ENCODE peak calls at places on chromosomes 6 and 20, in nine cellular contexts. U is heart right ventricle; S is SJSA1; D is brain pericyte; B is RPMI7951; M is activated T-cell treated with anti-CD3 and anti-CD28 coated beads, Interleukin-2, amount 50 U/mL, for 24 hours; Q is cardiac muscle cell; E is renal cortical epithelial cell; T is amniotic epithelial cell. R is an unnamed sample.

GRCh38 chr20:18465536-18466200 is 1.2 kb downstream of the DZANK1 start:
- DNase-seq in E (peak), M (no peak), D (no peak), U (no peak), B (no peak), Q (no peak), T (no peak), S (no peak), R (no peak)

GRCh38 chr20:13302647-13303425 is 81.8 kb downstream of the ISM1 start:
- DNase-seq in M (peak), U (no peak), S (peak), Q (peak), E (peak), T (peak), B (peak), D (no peak), R (peak)

GRCh38 chr6:151170622-151171246 is 69.0 kb upstream of the AKAP12 start:
- DNase-seq in Q (no peak), D (no peak), S (no peak), M (no peak), U (no peak), E (no peak), T (peak), B (no peak), R (no peak)

GRCh38 chr20:56986931-56987720 is 279.3 kb downstream of the BMP7 start:
- DNase-seq in T (peak), Q (peak), U (no peak), S (no peak), E (no peak), M (no peak), D (no peak), B (peak), R (no peak)

GRCh38 chr6:56757585-56757984 is 114.9 kb upstream of the DST start:
- DNase-seq in S (peak), U (no peak), D (no peak), B (peak), Q (peak), M (no peak), E (peak), T (peak), R (no peak)

GRCh38 chr20:50510706-50511401 is 671 bp downstream of the PTPN1 start:
- DNase-seq in E (no peak), S (no peak), Q (no peak), T (no peak), D (no peak), M (peak), B (peak), U (peak), R (no peak)

GRCh38 chr20:50992336-50992732 is 30.6 kb downstream of the KCNG1 start:
- DNase-seq in Q (no peak), S (no peak), B (no peak), M (no peak), U (no peak), E (peak), D (no peak), T (no peak), R (no peak)

GRCh38 chr20:60191014-60191413 is 232.8 kb downstream of the CDH26 start:
- DNase-seq in B (no peak), M (no peak), T (no peak), E (no peak), S (no peak), Q (no peak), U (no peak), D (no peak), R (no peak)

GRCh38 chr20:38875170-38875993 is 50.8 kb upstream of the FAM83D start:
- DNase-seq in U (no peak), T (no peak), B (no peak), S (no peak), D (no peak), M (peak), Q (no peak), E (no peak), R (no peak)

GRCh38 chr6:24924956-24925355 is 10.8 kb downstream of the RIPOR2 start:
- DNase-seq in M (no peak), B (no peak), S (no peak), Q (no peak), D (no peak), E (no peak), T (no peak), U (no peak), R (no peak)

GRCh38 chr6:57256541-57256940 is 34.4 kb upstream of the RAB23 start:
- DNase-seq in B (peak), T (peak), U (no peak), D (no peak), Q (peak), S (no peak), M (no peak), E (no peak), R (no peak)

GRCh38 chr20:21493049-21493448 is 20.8 kb downstream of the NKX2-2 start:
- DNase-seq in T (no peak), M (no peak), E (no peak), Q (no peak), D (no peak), S (no peak), U (no peak), B (no peak), R (no peak)

GRCh38 chr6:71513036-71513435 is 224.4 kb downstream of the OGFRL1 start:
- DNase-seq in M (no peak), D (no peak), T (no peak), U (no peak), S (no peak), Q (no peak), B (no peak), E (no peak), R (no peak)

GRCh38 chr20:730005-730404 is 38.3 kb downstream of the SLC52A3 start:
- DNase-seq in T (no peak), D (no peak), Q (no peak), M (no peak), B (no peak), S (no peak), U (no peak), E (no peak), R (no peak)

GRCh38 chr6:121437861-121438651 is 2.6 kb downstream of the GJA1 start:
- DNase-seq in Q (peak), T (peak), S (peak), M (no peak), B (peak), E (peak), U (peak), D (no peak), R (peak)

GRCh38 chr6:109349419-109349987 is 32.8 kb downstream of the CD164 start:
- DNase-seq in Q (peak), E (peak), M (no peak), B (peak), T (peak), U (no peak), D (no peak), S (no peak), R (no peak)

GRCh38 chr20:62768815-62769287 is 27.4 kb upstream of the MRGBP start:
- DNase-seq in S (no peak), D (no peak), E (no peak), U (peak), T (peak), Q (peak), M (no peak), B (peak), R (peak)

GRCh38 chr20:37877832-37878772 is 24.8 kb upstream of the VSTM2L start:
- DNase-seq in E (no peak), T (no peak), U (no peak), M (no peak), Q (no peak), S (no peak), D (no peak), B (no peak), R (no peak)

GRCh38 chr6:166005401-166005845 is 162.2 kb downstream of the TBXT start:
- DNase-seq in D (peak), Q (peak), E (peak), S (peak), B (peak), M (no peak), T (peak), U (peak), R (no peak)

GRCh38 chr6:129577691-129578090 is 132.3 kb downstream of the ARHGAP18 start:
- DNase-seq in E (peak), D (no peak), S (no peak), M (no peak), Q (no peak), T (no peak), B (no peak), U (no peak), R (no peak)

GRCh38 chr6:165611294-165611693 is 51.7 kb downstream of the PDE10A start:
- DNase-seq in S (no peak), E (peak), T (no peak), Q (no peak), U (no peak), D (no peak), B (no peak), M (no peak), R (no peak)

GRCh38 chr20:2130062-2130591 is 28.5 kb downstream of the STK35 start:
- DNase-seq in U (no peak), T (no peak), D (no peak), M (no peak), B (no peak), S (no peak), E (no peak), Q (peak), R (no peak)

GRCh38 chr6:30283761-30284160 is 43.0 kb upstream of the TRIM39 start:
- DNase-seq in B (no peak), M (no peak), T (peak), Q (no peak), E (no peak), D (no peak), U (no peak), S (no peak), R (no peak)